ENCODE peak calls at places on chromosomes 6 and 20, in nine cellular contexts. G is IMR-90, Q is MM.1S, Z is PC-9, C is K562, L is OCI-LY7, M is hepatocyte, S is PC-3, E is GM12878. Y is an unnamed sample. For H4K20me1 and H3K9me3, the result is how much of the 10 kb centered on the place peaks cover.

GRCh38 chr6:5012531-5012930 is 8.7 kb upstream of the RPP40 start:
- DNase-seq in G (peak), Q (no peak), Z (no peak), C (no peak), L (no peak), M (no peak), S (no peak), E (no peak), Y (no peak)

GRCh38 chr6:35765739-35766138 is 10.7 kb upstream of the CLPSL2 start:
- DNase-seq in G (no peak), Q (no peak), Z (no peak), C (no peak), L (no peak), M (no peak), S (no peak), E (no peak), Y (no peak)

GRCh38 chr6:137882225-137882961 is 15.3 kb downstream of the TNFAIP3 start:
- DNase-seq in G (peak), Q (no peak), Z (no peak), C (no peak), L (no peak), M (no peak), S (no peak), E (no peak), Y (peak)

GRCh38 chr6:43367245-43367984 is 2.0 kb downstream of the ZNF318 start:
- DNase-seq in G (peak), Q (no peak), Z (no peak), C (no peak), L (peak), M (no peak), S (no peak), E (no peak), Y (peak)

GRCh38 chr6:142926494-142927273 is 18.3 kb downstream of the HIVEP2 start:
- DNase-seq in G (peak), Q (peak), Z (peak), C (peak), L (peak), M (peak), S (peak), E (no peak), Y (peak)

GRCh38 chr6:111556004-111556403 is 49.7 kb downstream of the TRAF3IP2 start:
- DNase-seq in G (no peak), Q (no peak), Z (no peak), C (no peak), L (no peak), M (no peak), S (no peak), E (no peak), Y (no peak)

GRCh38 chr20:57388953-57389694 is 2.1 kb upstream of the RBM38 start:
- DNase-seq in G (peak), Q (peak), Z (peak), C (peak), L (peak), M (peak), S (peak), E (no peak), Y (peak)

GRCh38 chr20:46703435-46703834 is 6.0 kb upstream of the SLC2A10 start:
- DNase-seq in G (no peak), Q (no peak), Z (no peak), C (no peak), L (no peak), M (no peak), S (peak), E (no peak), Y (no peak)

GRCh38 chr6:33570806-33571636 is 9.1 kb downstream of the BAK1 start:
- DNase-seq in G (peak), Q (peak), Z (peak), C (peak), L (peak), M (peak), S (peak), E (peak), Y (peak)

GRCh38 chr6:44235269-44235668 is 11.6 kb upstream of the HSP90AB1 start:
- DNase-seq in G (no peak), Q (no peak), Z (no peak), C (no peak), L (no peak), M (no peak), S (no peak), E (no peak), Y (no peak)

GRCh38 chr6:35486005-35486925 is 10.6 kb downstream of the TEAD3 start:
- DNase-seq in G (no peak), Q (no peak), Z (peak), C (no peak), L (no peak), M (peak), S (peak), E (no peak), Y (no peak)

GRCh38 chr6:130381459-130382380 is 15.9 kb downstream of the TMEM200A start:
- DNase-seq in G (no peak), Q (peak), Z (no peak), C (no peak), L (peak), M (no peak), S (no peak), E (no peak), Y (no peak)

GRCh38 chr6:98836962-98837944 is 2.9 kb downstream of the POU3F2 start:
- DNase-seq in G (no peak), Q (no peak), Z (no peak), C (no peak), L (no peak), M (no peak), S (no peak), E (no peak), Y (no peak)

GRCh38 chr6:100186552-100186951 is 192.5 kb upstream of the MCHR2 start:
- DNase-seq in G (peak), Q (no peak), Z (no peak), C (no peak), L (no peak), M (no peak), S (no peak), E (no peak), Y (no peak)

GRCh38 chr6:25017486-25017885 is 81.7 kb upstream of the RIPOR2 start:
- DNase-seq in G (no peak), Q (no peak), Z (peak), C (no peak), L (peak), M (no peak), S (peak), E (no peak), Y (no peak)

GRCh38 chr20:36153754-36154695 is 515 bp upstream of the EPB41L1 start:
- DNase-seq in G (peak), Q (peak), Z (peak), C (peak), L (no peak), M (peak), S (peak), E (no peak), Y (no peak)

GRCh38 chr6:103908898-103909297 is 950.8 kb downstream of the HACE1 start:
- DNase-seq in G (no peak), Q (no peak), Z (no peak), C (no peak), L (no peak), M (no peak), S (no peak), E (no peak), Y (no peak)

DNA sequence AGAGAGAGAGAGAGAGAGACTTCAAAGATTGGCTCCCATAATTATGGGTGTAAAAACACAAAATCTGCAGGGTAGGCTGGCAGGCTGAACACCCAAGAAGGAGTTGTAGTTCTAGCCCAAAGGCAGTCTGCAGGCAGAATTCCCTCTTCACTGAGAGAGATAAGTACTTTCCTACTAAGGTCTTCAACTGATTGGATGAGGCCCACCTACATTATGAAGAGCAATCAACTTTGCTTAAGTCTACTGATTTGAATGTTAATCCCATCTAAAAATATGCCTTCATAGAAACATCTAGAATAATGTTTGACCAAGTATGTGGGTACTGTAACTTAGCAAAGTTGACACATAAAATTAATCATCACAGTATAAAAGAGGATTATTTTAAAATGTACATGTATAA is 949.7 kb downstream of the HACE1 start:
- DNase-seq in G (no peak), Q (no peak), Z (no peak), C (no peak), L (no peak), M (no peak), S (no peak), E (no peak), Y (no peak)
- H4K20me1 ChIP-seq in G (under half), Q (under half), Z (under half), C (under half), L (under half), M (under half), S (under half), E (under half), Y (under half)

GRCh38 chr6:10359581-10359980 is 55.3 kb downstream of the TFAP2A start:
- DNase-seq in G (no peak), Q (no peak), Z (no peak), C (no peak), L (no peak), M (no peak), S (no peak), E (no peak), Y (no peak)
- H3K9me3 ChIP-seq in G (under half), Q (under half), Z (under half), C (under half), L (under half), M (under half), S (under half), E (under half), Y (under half)

GRCh38 chr6:30888472-30889137 is 4.3 kb downstream of the DDR1 start:
- DNase-seq in G (peak), Q (no peak), Z (no peak), C (peak), L (no peak), M (no peak), S (peak), E (no peak), Y (no peak)
- H4K20me1 ChIP-seq in G (under half), Q (under half), Z (under half), C (under half), L (under half), M (under half), S (under half), E (under half), Y (under half)

GRCh38 chr6:158292016-158292415 is 20.2 kb upstream of the TULP4 start:
- DNase-seq in G (no peak), Q (no peak), Z (no peak), C (no peak), L (no peak), M (no peak), S (no peak), E (no peak), Y (no peak)

GRCh38 chr6:158290040-158290439 is 22.2 kb upstream of the TULP4 start:
- DNase-seq in G (no peak), Q (peak), Z (no peak), C (no peak), L (peak), M (no peak), S (no peak), E (peak), Y (peak)

GRCh38 chr6:158290659-158291058 is 21.6 kb upstream of the TULP4 start:
- DNase-seq in G (no peak), Q (peak), Z (no peak), C (no peak), L (peak), M (no peak), S (no peak), E (peak), Y (peak)

DNA sequence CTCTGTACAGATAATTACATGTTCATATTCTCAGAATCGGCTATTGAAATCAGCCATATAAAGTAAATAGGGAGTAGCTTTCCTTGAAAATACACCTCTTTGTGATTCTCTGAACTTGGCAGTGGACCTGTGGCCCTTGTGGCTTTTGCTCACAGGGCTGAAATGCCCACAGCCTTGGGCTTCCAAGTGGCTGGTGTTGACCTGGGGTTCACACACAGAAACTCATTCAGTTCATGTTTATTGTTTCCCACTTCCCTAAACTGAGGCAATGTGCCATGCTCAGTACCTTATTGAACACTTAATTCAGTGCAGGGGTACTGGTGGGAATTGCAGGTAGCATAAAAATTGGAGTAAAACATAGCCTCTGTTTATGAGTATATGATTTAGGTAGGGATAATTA is 19.1 kb upstream of the TULP4 start:
- DNase-seq in G (no peak), Q (no peak), Z (no peak), C (no peak), L (peak), M (no peak), S (no peak), E (peak), Y (no peak)
- H3K9me3 ChIP-seq in G (under half), Q (under half), Z (under half), C (under half), L (under half), M (under half), S (under half), E (under half), Y (under half)

GRCh38 chr6:15451738-15452137 is 205.9 kb downstream of the JARID2 start:
- DNase-seq in G (no peak), Q (no peak), Z (no peak), C (no peak), L (no peak), M (no peak), S (no peak), E (no peak), Y (no peak)

GRCh38 chr6:15449001-15449400 is 203.1 kb downstream of the JARID2 start:
- DNase-seq in G (no peak), Q (no peak), Z (no peak), C (no peak), L (no peak), M (no peak), S (peak), E (no peak), Y (no peak)

GRCh38 chr6:15453622-15454021 is 207.8 kb downstream of the JARID2 start:
- DNase-seq in G (no peak), Q (no peak), Z (no peak), C (no peak), L (no peak), M (no peak), S (no peak), E (no peak), Y (no peak)

GRCh38 chr6:15453186-15453585 is 207.3 kb downstream of the JARID2 start:
- DNase-seq in G (no peak), Q (no peak), Z (no peak), C (no peak), L (no peak), M (no peak), S (no peak), E (no peak), Y (no peak)

DNA sequence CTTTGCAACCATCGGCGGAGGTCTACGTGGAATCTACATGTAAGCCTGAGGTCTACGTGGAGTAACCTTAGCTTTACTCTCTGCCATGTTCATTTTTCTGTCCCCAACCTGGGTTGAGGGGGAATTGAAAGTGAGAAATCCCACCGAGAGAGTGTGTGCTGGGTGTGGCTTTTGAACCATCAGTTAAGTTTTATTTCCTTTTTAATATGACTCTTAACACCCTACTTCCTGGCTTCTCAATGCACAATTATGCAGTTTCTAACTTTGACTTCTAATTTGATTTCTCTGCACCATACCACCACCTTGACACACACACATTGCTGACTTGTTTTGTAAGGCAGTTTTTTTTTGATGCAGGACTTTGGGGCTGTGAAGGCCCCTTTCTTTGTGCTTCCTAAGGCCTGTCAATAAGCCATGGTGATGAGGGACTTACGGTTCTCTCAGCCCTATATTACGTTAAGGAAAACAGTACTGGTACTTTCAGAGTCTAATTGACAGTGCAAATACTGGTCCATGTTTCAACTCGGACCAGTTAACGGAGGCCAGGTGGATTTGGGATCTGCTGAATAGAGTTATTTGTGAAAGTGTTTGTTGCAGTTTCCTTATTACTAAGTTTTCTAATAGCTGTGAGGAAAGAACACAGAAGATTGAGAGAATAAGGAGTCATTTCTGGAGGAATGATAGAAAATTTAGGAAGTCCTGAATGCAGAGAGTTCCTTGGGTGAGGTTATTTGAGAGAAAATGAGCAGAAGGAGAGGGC is 206.5 kb downstream of the JARID2 start:
- DNase-seq in G (no peak), Q (no peak), Z (no peak), C (no peak), L (peak), M (no peak), S (no peak), E (no peak), Y (no peak)
- H4K20me1 ChIP-seq in G (under half), Q (under half), Z (under half), C (under half), L (under half), M (under half), S (under half), E (under half), Y (under half)

GRCh38 chr20:49284818-49285217 is 7.0 kb upstream of the ZNFX1 start:
- DNase-seq in G (no peak), Q (no peak), Z (no peak), C (no peak), L (no peak), M (no peak), S (no peak), E (no peak), Y (no peak)
- H3K9me3 ChIP-seq in G (under half), Q (under half), Z (half or more), C (under half), L (under half), M (under half), S (under half), E (under half), Y (under half)

DNA sequence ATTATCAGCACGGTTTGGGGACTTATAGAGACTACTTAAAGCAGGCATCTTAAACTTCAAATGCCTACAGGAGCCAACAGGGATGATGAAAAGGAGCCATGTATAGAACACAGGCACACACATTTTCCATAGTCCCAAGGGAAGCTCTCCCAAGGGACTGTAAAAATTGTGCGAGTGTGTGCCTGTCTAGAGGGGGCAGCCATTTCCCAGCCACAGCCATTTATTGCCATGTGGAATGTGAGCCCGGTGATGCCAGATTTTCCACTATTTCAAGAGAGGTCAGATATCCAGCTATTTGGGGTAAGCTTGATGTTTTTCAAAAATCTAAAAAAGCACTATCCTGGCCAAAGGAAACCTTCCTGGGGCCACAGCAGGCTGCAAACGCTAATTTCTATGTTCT is 24.1 kb upstream of the RALY start:
- DNase-seq in G (no peak), Q (no peak), Z (no peak), C (no peak), L (no peak), M (no peak), S (no peak), E (no peak), Y (no peak)
- H4K20me1 ChIP-seq in G (under half), Q (under half), Z (under half), C (under half), L (under half), M (under half), S (under half), E (under half), Y (under half)

GRCh38 chr6:145374566-145374965 is 360.8 kb downstream of the EPM2A start:
- DNase-seq in G (no peak), Q (no peak), Z (no peak), C (no peak), L (no peak), M (no peak), S (no peak), E (no peak), Y (no peak)
- H3K9me3 ChIP-seq in G (under half), Q (under half), Z (under half), C (under half), L (under half), M (under half), S (under half), E (under half), Y (under half)